ENCODE peak calls at places on chromosomes 12 and 14, in seven cellular contexts. One of them, this sample, is unnamed.

GRCh38 chr12:3014641-3015040 is 55.4 kb downstream of the TEAD4 start:
- DNase-seq in nephron progenitor cell: no peak
- DNase-seq in heart left ventricle: peak
- DNase-seq in A549: no peak
- DNase-seq in uterus: no peak
- DNase-seq in progenitor cell of endocrine pancreas: no peak
- DNase-seq in ovary: no peak
- DNase-seq in this sample: no peak

GRCh38 chr12:67916266-67916970 is 72.8 kb upstream of the IFNG-AS1 start:
- DNase-seq in nephron progenitor cell: no peak
- DNase-seq in heart left ventricle: no peak
- DNase-seq in A549: no peak
- DNase-seq in uterus: no peak
- DNase-seq in progenitor cell of endocrine pancreas: no peak
- DNase-seq in ovary: no peak
- DNase-seq in this sample: no peak

GRCh38 chr14:101770183-101770582 is 8.7 kb downstream of the PPP2R5C start:
- DNase-seq in nephron progenitor cell: no peak
- DNase-seq in heart left ventricle: no peak
- DNase-seq in A549: no peak
- DNase-seq in uterus: no peak
- DNase-seq in progenitor cell of endocrine pancreas: no peak
- DNase-seq in ovary: no peak
- DNase-seq in this sample: no peak

GRCh38 chr14:101462726-101463565 is 98.3 kb upstream of the DIO3 start:
- DNase-seq in nephron progenitor cell: no peak
- DNase-seq in heart left ventricle: no peak
- DNase-seq in A549: no peak
- DNase-seq in uterus: no peak
- DNase-seq in progenitor cell of endocrine pancreas: peak
- DNase-seq in ovary: no peak
- DNase-seq in this sample: no peak

GRCh38 chr14:86712176-86712575 is 1182.2 kb downstream of the FLRT2 start:
- DNase-seq in nephron progenitor cell: no peak
- DNase-seq in heart left ventricle: no peak
- DNase-seq in A549: no peak
- DNase-seq in uterus: no peak
- DNase-seq in progenitor cell of endocrine pancreas: no peak
- DNase-seq in ovary: no peak
- DNase-seq in this sample: no peak

GRCh38 chr12:108455706-108456105 is 59.4 kb upstream of the FICD start:
- DNase-seq in nephron progenitor cell: no peak
- DNase-seq in heart left ventricle: no peak
- DNase-seq in A549: no peak
- DNase-seq in uterus: no peak
- DNase-seq in progenitor cell of endocrine pancreas: no peak
- DNase-seq in ovary: no peak
- DNase-seq in this sample: no peak

GRCh38 chr12:90682398-90682797 is 272.6 kb downstream of the CCER1 start:
- DNase-seq in nephron progenitor cell: no peak
- DNase-seq in heart left ventricle: no peak
- DNase-seq in A549: no peak
- DNase-seq in uterus: no peak
- DNase-seq in progenitor cell of endocrine pancreas: no peak
- DNase-seq in ovary: no peak
- DNase-seq in this sample: no peak

GRCh38 chr14:72451081-72451972 is 442.6 kb downstream of the DPF3 start:
- DNase-seq in nephron progenitor cell: peak
- DNase-seq in heart left ventricle: no peak
- DNase-seq in A549: no peak
- DNase-seq in uterus: no peak
- DNase-seq in progenitor cell of endocrine pancreas: no peak
- DNase-seq in ovary: no peak
- DNase-seq in this sample: no peak

GRCh38 chr12:464484-465267 is 4.9 kb downstream of the B4GALNT3 start:
- DNase-seq in nephron progenitor cell: no peak
- DNase-seq in heart left ventricle: peak
- DNase-seq in A549: no peak
- DNase-seq in uterus: no peak
- DNase-seq in progenitor cell of endocrine pancreas: no peak
- DNase-seq in ovary: no peak
- DNase-seq in this sample: no peak

GRCh38 chr12:49744363-49744885 is 3.1 kb downstream of the TMBIM6 start:
- DNase-seq in nephron progenitor cell: no peak
- DNase-seq in heart left ventricle: no peak
- DNase-seq in A549: no peak
- DNase-seq in uterus: no peak
- DNase-seq in progenitor cell of endocrine pancreas: no peak
- DNase-seq in ovary: no peak
- DNase-seq in this sample: no peak

GRCh38 chr12:100138048-100138907 is 4.4 kb downstream of the BLTP3B start:
- DNase-seq in nephron progenitor cell: no peak
- DNase-seq in heart left ventricle: no peak
- DNase-seq in A549: no peak
- DNase-seq in uterus: no peak
- DNase-seq in progenitor cell of endocrine pancreas: no peak
- DNase-seq in ovary: no peak
- DNase-seq in this sample: no peak

GRCh38 chr14:105889666-105890473 is 363.5 kb downstream of the TMEM121 start:
- DNase-seq in nephron progenitor cell: no peak
- DNase-seq in heart left ventricle: no peak
- DNase-seq in A549: no peak
- DNase-seq in uterus: peak
- DNase-seq in progenitor cell of endocrine pancreas: no peak
- DNase-seq in ovary: peak
- DNase-seq in this sample: no peak

GRCh38 chr12:1527789-1528188 is 66.6 kb downstream of the FBXL14 start:
- DNase-seq in nephron progenitor cell: no peak
- DNase-seq in heart left ventricle: no peak
- DNase-seq in A549: no peak
- DNase-seq in uterus: no peak
- DNase-seq in progenitor cell of endocrine pancreas: no peak
- DNase-seq in ovary: no peak
- DNase-seq in this sample: no peak

GRCh38 chr14:102043251-102044025 is 43.4 kb downstream of the HSP90AA1 start:
- DNase-seq in nephron progenitor cell: no peak
- DNase-seq in heart left ventricle: peak
- DNase-seq in A549: no peak
- DNase-seq in uterus: no peak
- DNase-seq in progenitor cell of endocrine pancreas: no peak
- DNase-seq in ovary: no peak
- DNase-seq in this sample: no peak

GRCh38 chr12:5497329-5498058 is 65.6 kb downstream of the NTF3 start:
- DNase-seq in nephron progenitor cell: no peak
- DNase-seq in heart left ventricle: no peak
- DNase-seq in A549: no peak
- DNase-seq in uterus: no peak
- DNase-seq in progenitor cell of endocrine pancreas: no peak
- DNase-seq in ovary: no peak
- DNase-seq in this sample: no peak

GRCh38 chr12:5492562-5492961 is 60.7 kb downstream of the NTF3 start:
- DNase-seq in nephron progenitor cell: no peak
- DNase-seq in heart left ventricle: no peak
- DNase-seq in A549: no peak
- DNase-seq in uterus: no peak
- DNase-seq in progenitor cell of endocrine pancreas: no peak
- DNase-seq in ovary: no peak
- DNase-seq in this sample: no peak

GRCh38 chr12:5489760-5490432 is 58.0 kb downstream of the NTF3 start:
- DNase-seq in nephron progenitor cell: no peak
- DNase-seq in heart left ventricle: no peak
- DNase-seq in A549: no peak
- DNase-seq in uterus: no peak
- DNase-seq in progenitor cell of endocrine pancreas: no peak
- DNase-seq in ovary: no peak
- DNase-seq in this sample: no peak

GRCh38 chr12:5494343-5494742 is 62.4 kb downstream of the NTF3 start:
- DNase-seq in nephron progenitor cell: no peak
- DNase-seq in heart left ventricle: no peak
- DNase-seq in A549: no peak
- DNase-seq in uterus: no peak
- DNase-seq in progenitor cell of endocrine pancreas: no peak
- DNase-seq in ovary: no peak
- DNase-seq in this sample: no peak

GRCh38 chr12:5493018-5493417 is 61.1 kb downstream of the NTF3 start:
- DNase-seq in nephron progenitor cell: no peak
- DNase-seq in heart left ventricle: no peak
- DNase-seq in A549: no peak
- DNase-seq in uterus: no peak
- DNase-seq in progenitor cell of endocrine pancreas: no peak
- DNase-seq in ovary: no peak
- DNase-seq in this sample: no peak
- TF ChIP-seq CTCF in nephron progenitor cell: peak
- TF ChIP-seq CTCF in heart left ventricle: no peak
- TF ChIP-seq CTCF in A549: no peak
- TF ChIP-seq CTCF in uterus: no peak
- TF ChIP-seq CTCF in progenitor cell of endocrine pancreas: no peak
- TF ChIP-seq CTCF in ovary: no peak
- TF ChIP-seq CTCF in this sample: peak

GRCh38 chr14:70585221-70585620 is 15.2 kb downstream of the MED6 start:
- DNase-seq in nephron progenitor cell: no peak
- DNase-seq in heart left ventricle: no peak
- DNase-seq in A549: no peak
- DNase-seq in uterus: no peak
- DNase-seq in progenitor cell of endocrine pancreas: no peak
- DNase-seq in ovary: no peak
- DNase-seq in this sample: no peak
- TF ChIP-seq CTCF in nephron progenitor cell: no peak
- TF ChIP-seq CTCF in heart left ventricle: no peak
- TF ChIP-seq CTCF in A549: no peak
- TF ChIP-seq CTCF in uterus: no peak
- TF ChIP-seq CTCF in progenitor cell of endocrine pancreas: peak
- TF ChIP-seq CTCF in ovary: no peak
- TF ChIP-seq CTCF in this sample: peak

GRCh38 chr12:113837528-113838296 is 128.4 kb downstream of the RBM19 start:
- DNase-seq in nephron progenitor cell: no peak
- DNase-seq in heart left ventricle: no peak
- DNase-seq in A549: no peak
- DNase-seq in uterus: no peak
- DNase-seq in progenitor cell of endocrine pancreas: no peak
- DNase-seq in ovary: no peak
- DNase-seq in this sample: no peak
- TF ChIP-seq CTCF in nephron progenitor cell: peak
- TF ChIP-seq CTCF in heart left ventricle: no peak
- TF ChIP-seq CTCF in A549: no peak
- TF ChIP-seq CTCF in uterus: no peak
- TF ChIP-seq CTCF in progenitor cell of endocrine pancreas: peak
- TF ChIP-seq CTCF in ovary: no peak
- TF ChIP-seq CTCF in this sample: no peak

GRCh38 chr12:131912526-131913274 is 16.4 kb upstream of the PUS1 start:
- DNase-seq in nephron progenitor cell: no peak
- DNase-seq in heart left ventricle: peak
- DNase-seq in A549: peak
- DNase-seq in uterus: peak
- DNase-seq in progenitor cell of endocrine pancreas: no peak
- DNase-seq in ovary: peak
- DNase-seq in this sample: no peak
- TF ChIP-seq CTCF in nephron progenitor cell: no peak
- TF ChIP-seq CTCF in heart left ventricle: no peak
- TF ChIP-seq CTCF in A549: no peak
- TF ChIP-seq CTCF in uterus: no peak
- TF ChIP-seq CTCF in progenitor cell of endocrine pancreas: peak
- TF ChIP-seq CTCF in ovary: no peak
- TF ChIP-seq CTCF in this sample: no peak

GRCh38 chr14:89841855-89842254 is 112.7 kb downstream of the EFCAB11 start:
- DNase-seq in nephron progenitor cell: no peak
- DNase-seq in heart left ventricle: no peak
- DNase-seq in A549: no peak
- DNase-seq in uterus: no peak
- DNase-seq in progenitor cell of endocrine pancreas: no peak
- DNase-seq in ovary: no peak
- DNase-seq in this sample: no peak
- TF ChIP-seq CTCF in nephron progenitor cell: no peak
- TF ChIP-seq CTCF in heart left ventricle: no peak
- TF ChIP-seq CTCF in A549: no peak
- TF ChIP-seq CTCF in uterus: no peak
- TF ChIP-seq CTCF in progenitor cell of endocrine pancreas: peak
- TF ChIP-seq CTCF in ovary: no peak
- TF ChIP-seq CTCF in this sample: no peak

GRCh38 chr12:33876618-33877017 is 145.7 kb upstream of the ALG10 start:
- DNase-seq in nephron progenitor cell: no peak
- DNase-seq in heart left ventricle: no peak
- DNase-seq in A549: no peak
- DNase-seq in uterus: no peak
- DNase-seq in progenitor cell of endocrine pancreas: no peak
- DNase-seq in ovary: no peak
- DNase-seq in this sample: no peak
- TF ChIP-seq CTCF in nephron progenitor cell: no peak
- TF ChIP-seq CTCF in heart left ventricle: no peak
- TF ChIP-seq CTCF in A549: no peak
- TF ChIP-seq CTCF in uterus: no peak
- TF ChIP-seq CTCF in progenitor cell of endocrine pancreas: peak
- TF ChIP-seq CTCF in ovary: no peak
- TF ChIP-seq CTCF in this sample: no peak

DNA sequence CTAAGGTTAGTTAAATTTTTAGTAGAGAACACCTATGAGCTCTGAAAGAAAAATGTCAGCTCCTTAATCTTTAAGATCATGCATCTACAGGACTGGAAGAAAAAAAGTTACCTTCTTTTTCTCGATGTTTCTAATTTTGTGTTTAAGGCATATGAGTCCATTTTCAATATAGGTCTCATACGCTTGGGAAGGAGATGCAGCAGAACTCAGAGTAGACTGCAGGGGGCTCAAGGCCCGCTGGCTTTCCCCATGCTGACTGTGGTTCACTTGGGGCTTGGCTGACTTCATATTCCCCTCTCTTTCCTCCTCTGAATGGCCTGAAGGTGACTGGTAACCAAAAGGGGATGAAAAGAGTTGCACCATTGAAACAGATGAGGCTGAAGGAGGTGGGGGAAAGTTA is 1.5 kb downstream of the CAPRIN2 start:
- DNase-seq in nephron progenitor cell: peak
- DNase-seq in heart left ventricle: no peak
- DNase-seq in A549: peak
- DNase-seq in uterus: no peak
- DNase-seq in progenitor cell of endocrine pancreas: no peak
- DNase-seq in ovary: no peak
- DNase-seq in this sample: no peak
- TF ChIP-seq CTCF in nephron progenitor cell: peak
- TF ChIP-seq CTCF in heart left ventricle: no peak
- TF ChIP-seq CTCF in A549: peak
- TF ChIP-seq CTCF in uterus: no peak
- TF ChIP-seq CTCF in progenitor cell of endocrine pancreas: peak
- TF ChIP-seq CTCF in ovary: no peak
- TF ChIP-seq CTCF in this sample: no peak

DNA sequence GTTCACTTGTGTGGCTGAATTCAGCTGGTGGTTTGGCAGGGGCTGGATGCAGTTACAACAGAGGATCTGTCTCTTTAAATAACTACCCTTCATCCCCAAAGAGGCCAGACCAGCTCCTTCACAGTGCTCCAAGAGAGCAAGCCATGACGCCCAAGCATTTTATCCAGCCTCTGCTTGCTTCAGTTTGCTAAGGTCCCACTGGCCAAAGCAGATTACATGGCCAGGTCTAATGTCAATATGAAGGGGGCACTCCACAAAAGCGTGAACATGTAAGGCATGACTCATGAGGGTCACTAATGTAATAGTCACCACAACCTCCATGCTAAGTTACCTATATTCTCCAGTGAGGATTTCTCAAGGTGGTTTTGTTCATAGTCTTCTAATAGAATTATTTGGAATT is 62.9 kb downstream of the MARK3 start:
- DNase-seq in nephron progenitor cell: no peak
- DNase-seq in heart left ventricle: no peak
- DNase-seq in A549: no peak
- DNase-seq in uterus: no peak
- DNase-seq in progenitor cell of endocrine pancreas: no peak
- DNase-seq in ovary: no peak
- DNase-seq in this sample: no peak
- TF ChIP-seq CTCF in nephron progenitor cell: no peak
- TF ChIP-seq CTCF in heart left ventricle: no peak
- TF ChIP-seq CTCF in A549: no peak
- TF ChIP-seq CTCF in uterus: no peak
- TF ChIP-seq CTCF in progenitor cell of endocrine pancreas: no peak
- TF ChIP-seq CTCF in ovary: no peak
- TF ChIP-seq CTCF in this sample: no peak

GRCh38 chr12:29088611-29089219 is 60.4 kb upstream of the FAR2 start:
- DNase-seq in nephron progenitor cell: no peak
- DNase-seq in heart left ventricle: no peak
- DNase-seq in A549: peak
- DNase-seq in uterus: no peak
- DNase-seq in progenitor cell of endocrine pancreas: no peak
- DNase-seq in ovary: no peak
- DNase-seq in this sample: no peak
- TF ChIP-seq CTCF in nephron progenitor cell: peak
- TF ChIP-seq CTCF in heart left ventricle: peak
- TF ChIP-seq CTCF in A549: peak
- TF ChIP-seq CTCF in uterus: no peak
- TF ChIP-seq CTCF in progenitor cell of endocrine pancreas: peak
- TF ChIP-seq CTCF in ovary: no peak
- TF ChIP-seq CTCF in this sample: peak